ENCODE peak calls at places on chromosomes 1 and 21, in nine cellular contexts. D is tibial nerve, J is MM.1S, S is heart right ventricle, W is psoas muscle, H is AG09319, Q is ovary, M is BE2C, T is epithelial cell of esophagus. B is an unnamed sample.

GRCh38 chr1:198986442-198986841 is 347.6 kb downstream of the PTPRC start:
- DNase-seq in H (no peak), W (no peak), D (no peak), S (no peak), M (no peak), J (no peak), T (no peak), Q (no peak), B (no peak)

GRCh38 chr1:230104395-230105244 is 37.6 kb downstream of the GALNT2 start:
- DNase-seq in Q (peak; percentile 81), M (peak; percentile 75), T (peak; percentile 99), D (peak; percentile 95), S (peak; percentile 87), J (peak; percentile 84), H (peak; percentile 94), W (peak; percentile 99), B (peak; percentile 18)

GRCh38 chr1:10057305-10057704 is 24.5 kb downstream of the UBE4B start:
- DNase-seq in W (no peak), S (peak; percentile 12), T (peak; percentile 69), H (no peak), Q (no peak), D (no peak), M (no peak), J (no peak), B (no peak)

GRCh38 chr1:234588402-234588801 is 21.6 kb downstream of the IRF2BP2 start:
- DNase-seq in T (no peak), D (no peak), Q (no peak), W (no peak), S (no peak), M (no peak), J (no peak), H (no peak), B (no peak)

GRCh38 chr1:198622532-198623218 is 16.2 kb upstream of the PTPRC start:
- DNase-seq in W (no peak), Q (no peak), T (no peak), D (no peak), H (no peak), J (no peak), S (no peak), M (no peak), B (no peak)

GRCh38 chr1:111084999-111085398 is 54.9 kb downstream of the DRAM2 start:
- DNase-seq in H (no peak), W (no peak), T (no peak), D (no peak), S (no peak), M (no peak), Q (no peak), J (no peak), B (no peak)

GRCh38 chr21:39633770-39634181 is 21.0 kb downstream of the B3GALT5 start:
- DNase-seq in M (no peak), J (no peak), Q (no peak), W (no peak), T (peak; percentile 73), H (peak; percentile 89), D (no peak), S (no peak), B (no peak)

GRCh38 chr1:3530086-3530930 is 75.8 kb downstream of the ARHGEF16 start:
- DNase-seq in J (no peak), H (no peak), W (no peak), M (no peak), D (no peak), S (no peak), Q (no peak), T (peak; percentile 16), B (peak; percentile 37)

GRCh38 chr1:203342192-203342940 is 8.6 kb downstream of the FMOD start:
- DNase-seq in S (peak; percentile 43), W (no peak), H (no peak), T (peak; percentile 64), D (no peak), M (peak; percentile 74), Q (no peak), J (peak; percentile 75), B (peak; percentile 69)

GRCh38 chr1:15974855-15975254 is 1.0 kb downstream of the ZBTB17 start:
- DNase-seq in J (no peak), S (no peak), D (no peak), M (no peak), H (no peak), Q (no peak), T (peak; percentile 39), W (no peak), B (no peak)

GRCh38 chr1:2952371-2952770 is 68.9 kb upstream of the ACTRT2 start:
- DNase-seq in S (no peak), D (no peak), H (no peak), J (no peak), Q (no peak), M (no peak), W (no peak), T (no peak), B (no peak)

GRCh38 chr1:205204552-205204951 is 7.0 kb downstream of the DSTYK start:
- DNase-seq in S (no peak), D (no peak), W (no peak), J (no peak), T (no peak), Q (no peak), M (no peak), H (no peak), B (no peak)

GRCh38 chr1:67888707-67889106 is 55.4 kb upstream of the GNG12 start:
- DNase-seq in Q (no peak), H (no peak), T (no peak), S (no peak), D (no peak), W (no peak), M (no peak), J (no peak), B (no peak)

GRCh38 chr1:197664391-197664790 is 110.9 kb downstream of the DENND1B start:
- DNase-seq in S (no peak), W (no peak), D (no peak), J (no peak), Q (no peak), H (no peak), M (no peak), T (no peak), B (no peak)

GRCh38 chr1:161081151-161081405 is 8.3 kb downstream of the NECTIN4 start:
- DNase-seq in W (no peak), D (no peak), S (no peak), J (no peak), M (no peak), H (no peak), Q (no peak), T (no peak), B (no peak)

GRCh38 chr21:25500598-25500997 is 106.7 kb downstream of the MRPL39 start:
- DNase-seq in W (no peak), D (no peak), H (no peak), M (no peak), J (no peak), S (no peak), Q (no peak), T (no peak), B (no peak)

GRCh38 chr1:229364216-229365065 is 21.6 kb upstream of the CCSAP start:
- DNase-seq in W (no peak), Q (no peak), D (no peak), T (no peak), M (no peak), J (no peak), H (no peak), S (no peak), B (no peak)

DNA sequence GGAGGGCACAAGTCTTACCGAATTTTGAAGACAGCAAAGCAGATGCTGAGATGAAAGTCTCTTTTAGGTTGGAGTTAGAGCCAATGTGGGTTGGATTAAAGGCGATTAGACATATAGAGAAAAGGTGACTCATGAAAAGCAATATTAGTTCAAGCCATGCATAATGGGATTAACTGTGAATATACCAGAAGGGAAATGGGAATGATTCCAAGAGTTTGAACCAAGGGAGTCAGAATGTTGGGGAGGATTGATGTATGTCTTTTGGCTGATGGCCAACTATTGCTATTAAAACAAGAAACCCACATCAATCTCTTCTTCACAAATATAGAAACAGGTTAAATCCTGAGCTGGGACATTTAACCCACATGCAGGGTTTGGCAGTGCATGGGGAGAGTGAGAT is 1.2 kb downstream of the HMGCS2 start:
- DNase-seq in D (no peak), H (no peak), M (no peak), Q (no peak), S (no peak), W (no peak), T (no peak), J (no peak), B (no peak)
- TF ChIP-seq CTCF in D (no peak), H (no peak), M (no peak), Q (no peak), S (no peak), W (no peak), T (no peak), J (no peak), B (no peak)

DNA sequence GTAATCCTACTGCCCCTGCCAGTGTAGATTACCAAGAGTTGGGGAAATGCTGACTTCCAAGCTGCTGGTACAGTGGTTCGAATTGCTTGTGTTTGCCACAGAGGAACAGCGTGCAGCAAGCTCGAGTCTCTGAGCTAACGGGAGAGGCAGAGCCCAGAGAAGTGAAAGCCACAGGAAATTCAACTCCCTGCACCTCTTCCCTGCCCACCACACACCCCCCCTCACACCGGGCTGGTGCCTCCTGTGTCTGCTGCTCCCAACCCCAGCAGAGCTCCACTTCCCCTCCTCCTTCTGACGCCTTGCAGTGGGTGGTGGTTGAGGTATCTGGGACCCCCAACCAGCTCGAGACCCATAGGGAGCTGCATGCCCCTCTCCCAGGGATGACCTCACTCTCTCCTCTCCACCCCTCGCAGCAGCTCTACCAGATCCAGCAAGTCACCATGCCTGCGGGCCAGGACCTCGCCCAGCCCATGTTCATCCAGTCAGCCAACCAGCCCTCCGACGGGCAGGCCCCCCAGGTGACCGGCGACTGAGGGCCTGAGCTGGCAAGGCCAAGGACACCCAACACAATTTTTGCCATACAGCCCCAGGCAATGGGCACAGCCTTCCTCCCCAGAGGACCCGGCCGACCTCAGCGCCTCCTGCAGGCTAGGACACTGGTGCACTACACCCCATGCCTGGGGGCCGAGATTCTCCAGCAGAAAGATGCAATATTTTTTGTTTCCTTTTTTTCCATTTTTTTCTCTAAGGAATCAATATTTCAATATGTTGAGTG is 13.1 kb upstream of the KCNQ4 start:
- DNase-seq in T (no peak), Q (no peak), D (no peak), S (no peak), H (no peak), M (no peak), J (no peak), W (no peak), B (no peak)
- TF ChIP-seq CTCF in T (no peak), Q (no peak), D (no peak), S (no peak), H (no peak), M (no peak), J (no peak), W (no peak), B (no peak)

GRCh38 chr21:46264690-46265144 is 20.7 kb downstream of the MCM3AP start:
- DNase-seq in D (no peak), Q (no peak), J (no peak), H (no peak), M (no peak), W (no peak), T (no peak), S (no peak), B (no peak)
- TF ChIP-seq CTCF in D (no peak), Q (no peak), J (no peak), H (no peak), M (no peak), W (no peak), T (no peak), S (no peak), B (no peak)

DNA sequence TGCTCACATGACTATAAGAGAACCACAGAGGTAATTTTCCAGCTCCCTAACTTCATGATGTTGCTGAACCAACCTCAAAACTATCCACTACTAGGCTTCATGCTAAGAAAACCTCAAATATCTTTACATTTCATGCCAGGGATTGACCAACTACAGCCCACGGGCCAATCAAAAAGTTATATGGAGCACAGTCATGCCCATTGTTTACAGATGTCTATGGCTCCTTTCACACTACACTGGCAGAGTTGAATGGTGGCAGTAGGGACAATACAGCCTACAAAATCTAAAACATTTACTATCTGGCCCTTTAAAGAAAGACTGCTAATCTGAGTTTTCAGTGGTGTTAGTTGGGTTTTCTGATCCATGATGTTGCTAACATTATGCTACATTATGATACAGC is 154.8 kb downstream of the TM2D1 start:
- DNase-seq in S (no peak), J (no peak), Q (no peak), T (no peak), W (no peak), M (no peak), D (no peak), H (no peak), B (no peak)
- TF ChIP-seq CTCF in S (no peak), J (no peak), Q (no peak), T (no peak), W (no peak), M (no peak), D (no peak), H (no peak), B (no peak)

B was measured in endothelial cell.